ENCODE peak calls at places on chromosomes 2 and 18, in ten cellular contexts. C, A, Y, K, E, O, W, J, M and V are unnamed samples.

GRCh38 chr18:22032392-22032961 is 136.9 kb upstream of the GATA6 start:
- DNase-seq in W (peak), M (no peak), C (no peak), A (no peak), E (peak), J (peak), K (no peak), Y (no peak), O (no peak), V (peak)

GRCh38 chr2:196229013-196229412 is 57.6 kb upstream of the STK17B start:
- DNase-seq in O (no peak), E (no peak), A (no peak), W (no peak), Y (no peak), C (no peak), K (no peak), J (no peak), M (no peak), V (no peak)

GRCh38 chr2:3505771-3506170 is 13.6 kb downstream of the ADI1 start:
- DNase-seq in W (no peak), K (no peak), Y (no peak), M (no peak), A (no peak), C (no peak), O (no peak), J (no peak), E (no peak), V (no peak)

GRCh38 chr2:68499133-68499532 is 31.7 kb downstream of the APLF start:
- DNase-seq in W (no peak), E (no peak), J (no peak), K (no peak), A (no peak), O (no peak), C (no peak), Y (no peak), M (no peak), V (no peak)

GRCh38 chr2:216082805-216083204 is 1.1 kb downstream of the TMEM169 start:
- DNase-seq in E (no peak), J (peak), Y (peak), A (no peak), K (peak), M (no peak), W (peak), C (no peak), O (peak), V (no peak)

GRCh38 chr18:65750421-65751144 is at the start of gene CDH7:
- DNase-seq in K (peak), W (peak), E (no peak), M (no peak), J (no peak), Y (peak), O (peak), C (no peak), A (no peak), V (no peak)

GRCh38 chr2:239644016-239644415 is 243.2 kb upstream of the HDAC4 start:
- DNase-seq in O (peak), E (no peak), J (no peak), Y (no peak), K (no peak), C (no peak), A (peak), M (no peak), W (peak), V (peak)

GRCh38 chr2:126880262-126880800 is 18.4 kb upstream of the TEX51 start:
- DNase-seq in C (no peak), J (no peak), K (no peak), E (no peak), Y (no peak), O (no peak), M (no peak), W (no peak), A (no peak), V (no peak)

GRCh38 chr2:145764631-145765030 is 1244.7 kb upstream of the ZEB2 start:
- DNase-seq in A (no peak), J (peak), M (peak), C (no peak), Y (peak), E (peak), O (no peak), K (peak), W (no peak), V (no peak)

GRCh38 chr2:192190474-192190873 is 4.3 kb downstream of the TMEFF2 start:
- DNase-seq in M (no peak), W (peak), A (no peak), K (no peak), J (peak), O (no peak), Y (no peak), E (no peak), C (no peak), V (peak)

GRCh38 chr2:174603280-174603679 is 5.7 kb upstream of the WIPF1 start:
- DNase-seq in C (peak), A (peak), M (peak), K (peak), Y (peak), W (peak), J (peak), O (peak), E (no peak), V (peak)

GRCh38 chr2:127347734-127348392 is 39.9 kb downstream of the MAP3K2 start:
- DNase-seq in E (no peak), O (no peak), A (no peak), W (no peak), Y (no peak), J (no peak), M (no peak), C (peak), K (no peak), V (no peak)

GRCh38 chr2:164786787-164787186 is 54.8 kb downstream of the COBLL1 start:
- DNase-seq in Y (no peak), K (no peak), J (no peak), A (no peak), M (no peak), O (no peak), W (no peak), E (no peak), C (no peak), V (no peak)

GRCh38 chr18:79912409-79912991 is 39.0 kb downstream of the SLC66A2 start:
- DNase-seq in A (peak), W (peak), O (no peak), J (no peak), M (no peak), K (no peak), Y (no peak), E (no peak), C (no peak), V (peak)